ENCODE peak calls at places on chromosomes 4 and X, in seven cellular contexts. B, C, T, R, M, D and E are unnamed samples.
A peak's percentile ranks its signal among the peaks of the same experiment; 100 is the strongest.

GRCh38 chr4:25346913-25347312 is 30.1 kb upstream of the ANAPC4 start:
- DNase-seq in B (no peak), C (no peak), T (no peak), R (no peak), M (no peak), D (no peak), E (no peak)

GRCh38 chr4:147968641-147969040 is 236.8 kb downstream of the ARHGAP10 start:
- DNase-seq in B (no peak), C (no peak), T (no peak), R (no peak), M (no peak), D (no peak), E (no peak)

GRCh38 chrX:152915541-152916241 is 17.8 kb downstream of the ZNF185 start:
- DNase-seq in B (peak; percentile 62), C (peak; percentile 66), T (peak; percentile 76), R (peak; percentile 15), M (peak; percentile 21), D (no peak), E (no peak)

GRCh38 chr4:163590609-163591264 is 96.2 kb downstream of the TMA16 start:
- DNase-seq in B (no peak), C (no peak), T (no peak), R (no peak), M (no peak), D (no peak), E (no peak)

GRCh38 chrX:133570549-133570948 is 155.3 kb upstream of the GPC4 start:
- DNase-seq in B (no peak), C (no peak), T (peak; percentile 80), R (no peak), M (no peak), D (no peak), E (no peak)

GRCh38 chr4:121154103-121154515 is 10.0 kb downstream of the TNIP3 start:
- DNase-seq in B (no peak), C (no peak), T (no peak), R (no peak), M (no peak), D (no peak), E (no peak)

GRCh38 chrX:2325076-2325784 is 175.5 kb downstream of the DHRSX start:
- DNase-seq in B (no peak), C (peak; percentile 44), T (peak; percentile 90), R (peak; percentile 32), M (no peak), D (peak; percentile 91), E (no peak)

GRCh38 chrX:14030248-14030592 is 528 bp upstream of the GEMIN8 start:
- DNase-seq in B (no peak), C (peak; percentile 12), T (peak; percentile 52), R (no peak), M (no peak), D (no peak), E (no peak)

GRCh38 chr4:186700746-186701145 is 22.9 kb downstream of the FAT1 start:
- DNase-seq in B (no peak), C (no peak), T (peak; percentile 86), R (peak; percentile 65), M (peak; percentile 34), D (peak; percentile 88), E (peak; percentile 83)

GRCh38 chrX:31931225-31931624 is 859.4 kb upstream of the FTHL17 start:
- DNase-seq in B (peak; percentile 6), C (no peak), T (peak; percentile 43), R (no peak), M (peak; percentile 28), D (no peak), E (no peak)

GRCh38 chrX:153299855-153300254 is 21.7 kb downstream of the PNMA6F start:
- DNase-seq in B (no peak), C (no peak), T (no peak), R (no peak), M (no peak), D (no peak), E (no peak)

GRCh38 chr4:17236686-17237085 is 275.2 kb downstream of the QDPR start:
- DNase-seq in B (no peak), C (no peak), T (peak; percentile 37), R (no peak), M (no peak), D (no peak), E (no peak)
- TF ChIP-seq CTCF in B (no peak), C (no peak), T (no peak), R (no peak), M (no peak), D (no peak), E (no peak)

DNA sequence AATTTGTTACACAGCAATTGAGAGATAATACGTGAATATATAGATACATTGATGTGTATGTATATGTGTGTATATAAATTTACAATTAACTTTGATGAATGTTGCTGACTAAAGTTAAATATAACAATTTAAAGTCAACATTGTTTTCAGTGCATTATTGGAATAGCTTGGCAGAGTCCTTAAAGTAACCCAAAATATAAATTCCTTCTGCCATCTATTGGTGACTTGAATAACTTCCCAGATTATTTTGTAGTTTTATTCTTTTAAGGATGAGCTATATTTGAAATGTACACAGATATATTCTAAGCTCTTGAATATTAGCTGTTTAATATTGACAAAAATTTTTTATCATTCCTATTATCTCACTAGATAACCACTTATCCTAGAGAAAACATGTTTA is 298.2 kb upstream of the FSTL5 start:
- DNase-seq in B (no peak), C (no peak), T (peak; percentile 29), R (no peak), M (no peak), D (no peak), E (no peak)
- TF ChIP-seq CTCF in B (peak; percentile 39), C (no peak), T (peak; percentile 16), R (peak; percentile 50), M (no peak), D (no peak), E (no peak)

GRCh38 chrX:145549476-145549875 is 268.2 kb upstream of the SLITRK2 start:
- DNase-seq in B (no peak), C (no peak), T (no peak), R (no peak), M (no peak), D (no peak), E (no peak)

GRCh38 chrX:145552643-145553042 is 265.0 kb upstream of the SLITRK2 start:
- DNase-seq in B (no peak), C (no peak), T (peak; percentile 4), R (no peak), M (no peak), D (no peak), E (no peak)
- TF ChIP-seq CTCF in B (peak; percentile 53), C (no peak), T (no peak), R (no peak), M (no peak), D (no peak), E (no peak)

DNA sequence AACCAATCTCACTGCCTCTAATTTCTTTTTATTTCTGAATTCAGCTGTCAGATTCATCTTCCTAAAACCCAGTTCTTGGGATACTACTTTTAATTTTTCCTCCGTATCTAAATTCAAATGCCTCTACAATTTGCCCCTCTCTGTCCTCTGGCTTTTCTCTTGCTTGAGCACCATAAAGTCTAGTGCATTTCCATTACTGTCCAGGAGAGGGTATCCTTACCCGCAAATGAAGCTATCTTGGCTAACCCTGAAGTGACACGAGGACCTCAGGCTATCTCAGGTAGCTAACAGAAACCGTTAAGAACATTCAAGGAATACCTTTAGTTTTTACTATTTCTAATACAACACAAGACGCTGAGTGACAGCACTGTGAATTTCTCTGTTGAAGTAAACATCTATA is 49.4 kb upstream of the PRR32 start:
- DNase-seq in B (peak; percentile 42), C (peak; percentile 5), T (no peak), R (no peak), M (no peak), D (no peak), E (no peak)
- TF ChIP-seq CTCF in B (peak; percentile 61), C (no peak), T (peak; percentile 11), R (peak; percentile 62), M (no peak), D (no peak), E (peak; percentile 39)

GRCh38 chrX:151713859-151714258 is 2.0 kb upstream of the FATE1 start:
- DNase-seq in B (peak; percentile 52), C (peak; percentile 55), T (no peak), R (no peak), M (peak; percentile 62), D (no peak), E (no peak)
- TF ChIP-seq CTCF in B (peak; percentile 55), C (peak; percentile 70), T (peak; percentile 36), R (peak; percentile 58), M (peak; percentile 56), D (no peak), E (no peak)

DNA sequence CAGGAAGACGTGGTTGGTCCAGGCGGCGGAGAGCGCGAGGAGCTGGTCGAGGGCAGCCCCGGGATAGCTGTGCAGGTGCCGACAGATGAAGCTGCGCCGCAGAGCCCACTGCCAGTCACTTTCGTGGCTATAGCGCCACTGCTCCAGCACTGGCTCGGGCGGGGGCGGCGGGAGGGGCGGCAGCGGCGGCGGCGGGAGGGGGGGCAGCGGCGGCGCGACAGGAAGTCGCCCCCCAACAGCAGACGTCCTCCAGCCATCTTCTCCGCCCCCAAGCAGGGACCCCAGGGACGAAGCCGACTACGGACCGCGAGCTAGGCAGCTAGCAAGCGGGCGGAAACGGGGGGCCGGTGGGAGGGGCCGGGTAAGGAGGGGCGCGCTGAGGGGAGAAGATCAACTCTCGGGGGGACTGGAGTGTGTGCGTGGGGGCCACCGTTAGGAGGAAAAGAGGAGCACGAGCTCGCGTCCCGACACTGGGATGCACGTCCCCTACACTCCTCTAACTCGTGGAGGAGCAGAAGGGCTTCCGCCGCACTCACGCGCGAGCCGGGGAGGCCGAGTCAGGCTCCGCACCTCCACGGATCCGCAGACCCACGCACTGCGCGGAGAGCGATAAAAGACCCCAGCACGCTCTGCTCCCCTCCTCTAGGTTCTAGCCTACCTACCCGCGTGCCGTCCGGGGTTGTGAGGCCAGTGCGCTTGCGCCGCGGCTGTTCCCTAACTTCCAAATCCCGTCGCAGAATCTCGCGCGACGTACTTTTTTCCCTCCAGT is at the start of gene NKRF:
- DNase-seq in B (peak; percentile 92), C (peak; percentile 86), T (no peak), R (peak; percentile 92), M (peak; percentile 89), D (peak; percentile 97), E (peak; percentile 88)
- TF ChIP-seq CTCF in B (no peak), C (no peak), T (no peak), R (no peak), M (no peak), D (no peak), E (no peak)

GRCh38 chr4:602559-602942 is 22.8 kb upstream of the PDE6B start:
- DNase-seq in B (peak; percentile 88), C (peak; percentile 73), T (no peak), R (no peak), M (peak; percentile 68), D (peak; percentile 90), E (no peak)
- TF ChIP-seq CTCF in B (peak; percentile 88), C (peak; percentile 84), T (no peak), R (peak; percentile 29), M (no peak), D (no peak), E (no peak)

DNA sequence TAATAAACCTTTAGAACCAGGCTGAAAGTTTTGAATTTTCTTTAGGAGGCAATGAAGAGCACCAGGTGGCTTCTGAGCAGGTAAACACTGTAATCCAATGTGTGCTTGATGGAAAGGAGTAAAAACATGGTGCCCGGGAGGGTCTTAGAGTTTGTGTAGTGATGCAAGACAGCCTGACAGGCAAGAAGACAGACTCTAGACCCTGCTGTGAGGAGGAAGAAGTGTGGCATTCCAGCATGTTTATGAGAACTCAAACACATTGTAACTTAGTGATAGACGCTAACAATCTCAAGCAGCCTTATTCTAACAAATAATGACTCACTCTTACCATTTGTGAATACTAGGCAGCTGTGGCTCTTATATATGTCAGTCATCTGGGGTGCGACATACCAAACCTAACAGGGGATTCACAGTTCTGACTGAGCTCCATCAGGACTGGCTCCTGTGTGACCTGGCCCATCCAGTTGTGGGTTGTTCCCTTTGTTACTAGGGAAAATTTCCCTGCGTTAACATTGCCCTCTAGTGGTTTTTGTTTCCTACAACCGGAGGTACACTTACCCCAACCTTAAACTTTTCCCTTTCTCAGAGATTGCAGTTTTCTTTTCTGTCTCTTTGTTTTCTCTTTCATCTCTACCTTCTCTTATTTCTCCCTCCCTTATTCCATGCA is 53.8 kb downstream of the VSIG4 start:
- DNase-seq in B (peak; percentile 78), C (peak; percentile 70), T (peak; percentile 36), R (no peak), M (peak; percentile 57), D (no peak), E (no peak)
- TF ChIP-seq CTCF in B (peak; percentile 64), C (peak; percentile 64), T (peak; percentile 42), R (peak; percentile 66), M (peak; percentile 26), D (no peak), E (peak; percentile 37)